ENCODE peak calls at places on chromosome 21, in four cellular contexts. X, E, H and R are unnamed samples.

GRCh38 chr21:36463991-36464390 is 15.9 kb downstream of the CLDN14 start:
- DNase-seq in X (no peak), E (no peak), H (no peak), R (no peak)

GRCh38 chr21:15414057-15414456 is 315.7 kb upstream of the USP25 start:
- DNase-seq in X (no peak), E (no peak), H (no peak), R (no peak)

GRCh38 chr21:26952274-26953066 is 14.4 kb downstream of the ADAMTS5 start:
- DNase-seq in X (no peak), E (no peak), H (no peak), R (no peak)

GRCh38 chr21:36059823-36060158 is 535 bp downstream of the SETD4 start:
- DNase-seq in X (no peak), E (no peak), H (no peak), R (no peak)

GRCh38 chr21:29645666-29646553 is 293.9 kb downstream of the GRIK1 start:
- DNase-seq in X (no peak), E (no peak), H (no peak), R (no peak)

GRCh38 chr21:28822064-28822402 is 170.6 kb downstream of the LTN1 start:
- DNase-seq in X (no peak), E (no peak), H (no peak), R (no peak)

GRCh38 chr21:40454057-40454456 is 392.9 kb downstream of the DSCAM start:
- DNase-seq in X (no peak), E (no peak), H (no peak), R (no peak)

GRCh38 chr21:38467911-38468310 is 30.4 kb downstream of the ERG start:
- DNase-seq in X (no peak), E (no peak), H (no peak), R (no peak)

GRCh38 chr21:31693222-31693621 is 33.7 kb downstream of the SOD1 start:
- DNase-seq in X (no peak), E (no peak), H (no peak), R (no peak)

GRCh38 chr21:22536511-22536910 is 1538.3 kb downstream of the NCAM2 start:
- DNase-seq in X (no peak), E (no peak), H (no peak), R (no peak)

GRCh38 chr21:41578708-41579107 is 70.8 kb upstream of the TMPRSS2 start:
- DNase-seq in X (no peak), E (no peak), H (no peak), R (no peak)

GRCh38 chr21:35326677-35327076 is 277.6 kb upstream of the RUNX1 start:
- DNase-seq in X (no peak), E (no peak), H (no peak), R (no peak)

GRCh38 chr21:25079053-25079452 is 528.2 kb downstream of the MRPL39 start:
- DNase-seq in X (no peak), E (no peak), H (no peak), R (no peak)